ENCODE peak calls at places on chromosomes 6 and 20, in eight cellular contexts. C, U, X, R, Q, V, K and N are unnamed samples. For H3K27me3, the result is how much of the 10 kb centered on the place peaks cover.

GRCh38 chr20:8362457-8362856 is 230.4 kb downstream of the PLCB1 start:
- DNase-seq in C (no peak), V (no peak), R (no peak), K (no peak), U (no peak), Q (no peak), X (no peak), N (no peak)

GRCh38 chr20:47642624-47643023 is 140.9 kb downstream of the NCOA3 start:
- DNase-seq in R (no peak), U (no peak), X (no peak), V (no peak), Q (no peak), C (no peak), K (no peak), N (no peak)

GRCh38 chr6:134590449-134590848 is 272.5 kb upstream of the SGK1 start:
- DNase-seq in Q (no peak), R (no peak), X (no peak), V (no peak), C (no peak), U (no peak), K (no peak), N (peak)

GRCh38 chr20:38680492-38681118 is 43.7 kb upstream of the SLC32A1 start:
- DNase-seq in R (peak), X (no peak), U (no peak), C (no peak), Q (no peak), V (no peak), K (peak), N (peak)

GRCh38 chr6:148441454-148441911 is 98.8 kb downstream of the SASH1 start:
- DNase-seq in Q (no peak), K (no peak), U (no peak), R (peak), V (no peak), X (no peak), C (no peak), N (peak)

GRCh38 chr6:157159339-157159738 is 164.0 kb downstream of the TMEM242 start:
- DNase-seq in V (no peak), R (no peak), U (no peak), Q (no peak), C (no peak), X (no peak), K (no peak), N (no peak)

GRCh38 chr6:150030611-150031010 is 5.3 kb upstream of the RAET1L start:
- DNase-seq in U (no peak), R (no peak), V (no peak), Q (no peak), C (no peak), K (no peak), X (no peak), N (no peak)

GRCh38 chr6:71072508-71072907 is 115.6 kb upstream of the B3GAT2 start:
- DNase-seq in K (no peak), R (no peak), Q (no peak), V (no peak), C (no peak), X (no peak), U (no peak), N (peak)

GRCh38 chr6:90758741-90759140 is 171.9 kb upstream of the MAP3K7 start:
- DNase-seq in C (no peak), V (no peak), Q (no peak), X (no peak), U (no peak), K (peak), R (no peak), N (peak)

DNA sequence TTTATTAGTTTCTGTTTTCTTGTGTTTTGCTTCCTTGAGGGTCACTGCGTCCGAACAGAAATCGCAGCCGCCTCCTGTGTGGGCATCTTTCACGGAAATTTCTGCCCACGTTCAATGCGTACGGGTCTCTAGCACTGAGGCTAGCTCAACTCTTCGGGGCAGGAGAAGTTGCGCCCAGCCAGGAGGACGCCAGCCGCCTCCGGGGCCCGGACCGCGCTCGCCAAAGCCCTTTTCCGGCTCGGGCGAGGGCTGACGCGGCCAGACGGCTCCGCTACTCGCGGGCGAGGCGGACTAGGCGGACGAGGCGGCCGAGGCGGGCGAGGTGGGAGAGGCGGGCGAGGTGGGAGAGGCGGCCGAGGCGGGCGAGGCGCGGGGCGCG is 845 bp downstream of the TFAP2B start:
- DNase-seq in Q (no peak), U (no peak), C (no peak), X (no peak), V (no peak), R (no peak), K (peak), N (no peak)
- H3K27me3 ChIP-seq in Q (half or more), U (under half), C (half or more), X (under half), V (under half), R (half or more), K (half or more), N (half or more)

DNA sequence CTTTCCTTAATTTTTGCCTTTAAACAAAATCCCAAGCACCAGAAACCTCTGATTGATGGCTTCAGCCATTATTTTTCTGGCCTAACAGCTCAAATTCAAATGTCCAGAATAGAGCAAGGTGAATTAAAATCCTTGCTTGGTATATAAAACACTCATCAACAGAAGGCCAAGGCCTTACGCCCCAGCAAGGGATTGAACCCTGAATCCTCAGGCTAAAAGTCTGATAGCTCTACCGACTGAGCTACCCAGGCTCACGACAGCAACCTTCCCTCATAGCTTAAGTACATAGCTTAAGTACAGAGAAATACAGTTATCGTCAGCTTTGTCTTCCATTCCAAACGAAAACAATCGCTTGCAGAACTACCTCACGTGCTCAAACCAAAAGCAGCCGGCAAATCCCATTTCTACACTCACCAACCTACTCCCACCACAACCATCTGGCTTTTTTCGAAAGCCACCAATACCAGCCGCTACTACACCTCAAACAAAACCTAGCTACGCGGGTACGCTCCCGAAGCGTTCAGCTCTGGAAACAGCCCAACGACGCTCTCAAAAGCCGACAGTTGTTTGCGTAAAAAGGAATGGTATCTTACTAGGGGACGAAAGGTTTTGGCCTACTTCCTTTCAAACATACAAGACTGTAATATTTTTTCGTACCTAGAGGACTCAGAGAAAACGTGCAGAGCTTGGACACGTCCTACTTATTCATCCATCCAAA is 167.5 kb downstream of the GPX5 start:
- DNase-seq in V (no peak), K (peak), C (no peak), U (no peak), X (no peak), R (no peak), Q (no peak), N (no peak)
- H3K27me3 ChIP-seq in V (under half), K (under half), C (half or more), U (under half), X (under half), R (under half), Q (half or more), N (under half)

GRCh38 chr6:10411915-10412164 is 3.0 kb downstream of the TFAP2A start:
- DNase-seq in Q (no peak), R (no peak), K (no peak), U (no peak), C (peak), V (no peak), X (no peak), N (no peak)

GRCh38 chr6:10410214-10410873 is 4.5 kb downstream of the TFAP2A start:
- DNase-seq in R (no peak), K (no peak), Q (no peak), X (no peak), C (no peak), U (no peak), V (no peak), N (peak)

GRCh38 chr6:10411131-10411914 is 3.6 kb downstream of the TFAP2A start:
- DNase-seq in C (peak), K (peak), U (no peak), X (no peak), Q (no peak), V (no peak), R (no peak), N (no peak)

GRCh38 chr6:10409160-10409765 is 5.6 kb downstream of the TFAP2A start:
- DNase-seq in K (no peak), V (no peak), C (no peak), X (no peak), R (no peak), Q (no peak), U (no peak), N (peak)

DNA sequence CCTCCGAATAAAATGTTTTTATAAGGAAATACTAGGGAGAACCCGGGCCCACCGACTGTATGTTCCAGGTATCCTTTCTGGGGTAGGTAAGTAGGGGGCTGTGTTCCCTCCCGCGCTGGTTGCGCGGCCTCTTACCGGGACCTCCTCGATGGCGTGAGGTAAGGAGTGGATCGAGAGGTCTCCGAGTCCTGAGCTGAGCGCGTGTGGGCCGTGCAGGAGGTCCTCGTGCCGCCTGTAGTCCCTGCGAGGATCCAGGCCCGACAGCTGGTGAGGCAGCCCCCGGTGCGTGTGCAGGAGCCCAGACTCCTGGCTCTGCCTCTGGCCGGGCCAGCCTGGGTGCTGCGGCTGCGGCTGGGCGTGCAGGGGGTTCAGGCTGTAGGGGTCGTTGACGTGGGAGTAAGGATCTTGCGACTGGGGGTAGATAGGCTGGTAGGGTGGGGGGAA is 5.1 kb downstream of the TFAP2A start:
- DNase-seq in R (no peak), U (no peak), K (peak), V (no peak), Q (no peak), X (no peak), C (no peak), N (no peak)
- H3K27me3 ChIP-seq in R (under half), U (under half), K (half or more), V (under half), Q (half or more), X (under half), C (half or more), N (under half)

DNA sequence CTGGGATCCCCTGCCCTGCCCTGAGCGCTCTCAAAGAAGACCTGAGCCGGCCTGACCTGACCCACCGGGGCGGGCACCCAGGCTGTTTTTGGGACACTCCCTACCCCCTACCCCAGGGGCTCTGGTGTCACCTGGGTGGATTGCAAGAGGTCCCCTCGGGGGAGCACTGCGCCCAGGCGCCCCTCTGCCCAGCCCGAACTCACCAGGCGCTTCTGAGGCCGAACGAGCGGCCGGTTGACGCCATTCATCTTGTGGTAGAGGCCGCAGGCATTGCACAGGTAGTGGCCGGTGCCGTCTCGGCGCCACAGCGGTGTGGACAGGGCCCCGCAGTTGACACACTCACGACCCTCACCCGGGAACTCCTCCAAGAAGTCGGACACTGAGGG is 2.6 kb downstream of the GATA5 start:
- DNase-seq in C (no peak), R (no peak), X (no peak), V (no peak), U (no peak), Q (no peak), K (no peak), N (no peak)
- H3K27me3 ChIP-seq in C (half or more), R (under half), X (under half), V (under half), U (under half), Q (half or more), K (under half), N (under half)